ENCODE peak calls at places on chromosomes 3 and 15, in seven cellular contexts. K, Z, H, J, V, O and U are unnamed samples.

GRCh38 chr15:43977072-43977884 is 150.5 kb downstream of the WDR76 start:
- DNase-seq in K (no peak), Z (no peak), H (no peak), J (no peak), V (no peak), O (peak; percentile 25), U (no peak)

GRCh38 chr3:148718982-148719862 is 21.5 kb downstream of the AGTR1 start:
- DNase-seq in K (peak; percentile 22), Z (no peak), H (no peak), J (no peak), V (peak; percentile 19), O (no peak), U (no peak)

GRCh38 chr3:125440559-125440955 is 65.4 kb upstream of the ZNF148 start:
- DNase-seq in K (no peak), Z (no peak), H (no peak), J (no peak), V (no peak), O (peak; percentile 24), U (no peak)

GRCh38 chr3:4729061-4729973 is 236.2 kb downstream of the ITPR1 start:
- DNase-seq in K (no peak), Z (no peak), H (no peak), J (no peak), V (no peak), O (no peak), U (no peak)

GRCh38 chr3:42118762-42119361 is 27.7 kb downstream of the TRAK1 start:
- DNase-seq in K (peak; percentile 64), Z (no peak), H (no peak), J (no peak), V (peak; percentile 43), O (peak; percentile 66), U (no peak)

GRCh38 chr3:190175490-190175889 is 54.8 kb upstream of the P3H2 start:
- DNase-seq in K (peak; percentile 54), Z (no peak), H (no peak), J (no peak), V (peak; percentile 49), O (peak; percentile 51), U (no peak)

GRCh38 chr3:114451561-114452018 is 157.8 kb downstream of the TIGIT start:
- DNase-seq in K (no peak), Z (no peak), H (no peak), J (peak; percentile 58), V (no peak), O (peak; percentile 42), U (peak; percentile 50)

GRCh38 chr15:67077641-67078215 is 12.3 kb downstream of the SMAD3 start:
- DNase-seq in K (peak; percentile 49), Z (no peak), H (no peak), J (no peak), V (no peak), O (no peak), U (no peak)

GRCh38 chr15:68781766-68782588 is 38.7 kb downstream of the ANP32A start:
- DNase-seq in K (no peak), Z (no peak), H (no peak), J (peak; percentile 87), V (no peak), O (no peak), U (no peak)

GRCh38 chr3:141384575-141384974 is 16.3 kb downstream of the ZBTB38 start:
- DNase-seq in K (no peak), Z (no peak), H (no peak), J (no peak), V (no peak), O (no peak), U (no peak)

GRCh38 chr3:25291524-25291923 is 136.5 kb upstream of the RARB start:
- DNase-seq in K (no peak), Z (peak; percentile 5), H (no peak), J (no peak), V (no peak), O (no peak), U (no peak)

GRCh38 chr15:69578792-69579587 is 126.4 kb downstream of the RPLP1 start:
- DNase-seq in K (peak; percentile 61), Z (no peak), H (no peak), J (peak; percentile 56), V (no peak), O (peak; percentile 21), U (no peak)

GRCh38 chr3:50474717-50475116 is 28.7 kb downstream of the CACNA2D2 start:
- DNase-seq in K (no peak), Z (no peak), H (no peak), J (peak; percentile 42), V (peak; percentile 30), O (peak; percentile 3), U (no peak)

GRCh38 chr3:72661115-72661457 is 187.2 kb downstream of the SHQ1 start:
- DNase-seq in K (peak; percentile 91), Z (peak; percentile 79), H (peak; percentile 81), J (peak; percentile 68), V (peak; percentile 90), O (peak; percentile 92), U (no peak)

GRCh38 chr15:42048821-42049200 is 28.0 kb upstream of the PLA2G4E start:
- DNase-seq in K (peak; percentile 80), Z (no peak), H (no peak), J (no peak), V (no peak), O (peak; percentile 14), U (no peak)

GRCh38 chr15:88738796-88739195 is 64.4 kb upstream of the ACAN start:
- DNase-seq in K (no peak), Z (no peak), H (no peak), J (no peak), V (no peak), O (no peak), U (no peak)

GRCh38 chr3:78633626-78634025 is 1134.2 kb downstream of the ROBO1 start:
- DNase-seq in K (peak; percentile 74), Z (no peak), H (no peak), J (no peak), V (no peak), O (no peak), U (no peak)

GRCh38 chr3:18069564-18069963 is 327.1 kb upstream of the TBC1D5 start:
- DNase-seq in K (peak; percentile 86), Z (no peak), H (no peak), J (no peak), V (no peak), O (peak; percentile 39), U (no peak)

GRCh38 chr3:41441568-41441967 is 242.3 kb downstream of the CTNNB1 start:
- DNase-seq in K (no peak), Z (no peak), H (no peak), J (no peak), V (no peak), O (no peak), U (no peak)

GRCh38 chr15:90259524-90259923 is 5.9 kb upstream of the NGRN start:
- DNase-seq in K (no peak), Z (no peak), H (no peak), J (no peak), V (no peak), O (peak; percentile 7), U (no peak)

GRCh38 chr3:64176461-64176996 is 48.7 kb downstream of the PRICKLE2 start:
- DNase-seq in K (peak; percentile 89), Z (no peak), H (no peak), J (no peak), V (peak; percentile 55), O (peak; percentile 87), U (no peak)